ENCODE peak calls at places on chromosome 16, in five cellular contexts. One of them, this sample, is unnamed.

GRCh38 chr16:31519746-31520145 is 8.0 kb upstream of the AHSP start:
- DNase-seq in NCI-H1092: peak
- DNase-seq in COLO829: no peak
- DNase-seq in left colon: no peak
- DNase-seq in astrocyte of the cerebellum: no peak
- DNase-seq in this sample: no peak

GRCh38 chr16:28931801-28932225 is at the start of gene CD19:
- DNase-seq in NCI-H1092: no peak
- DNase-seq in left colon: peak
- DNase-seq in COLO829: no peak
- DNase-seq in astrocyte of the cerebellum: no peak
- DNase-seq in this sample: no peak

GRCh38 chr16:67862623-67863583 is 9.9 kb upstream of the EDC4 start:
- DNase-seq in COLO829: no peak
- DNase-seq in NCI-H1092: no peak
- DNase-seq in left colon: no peak
- DNase-seq in astrocyte of the cerebellum: no peak
- DNase-seq in this sample: no peak

GRCh38 chr16:66041907-66042306 is 324.6 kb upstream of the CDH5 start:
- DNase-seq in left colon: no peak
- DNase-seq in astrocyte of the cerebellum: no peak
- DNase-seq in COLO829: no peak
- DNase-seq in NCI-H1092: no peak
- DNase-seq in this sample: no peak

GRCh38 chr16:70380205-70380918 is 33.7 kb downstream of the DDX19A start:
- DNase-seq in left colon: peak
- DNase-seq in COLO829: peak
- DNase-seq in NCI-H1092: no peak
- DNase-seq in astrocyte of the cerebellum: peak
- DNase-seq in this sample: no peak

GRCh38 chr16:3640207-3640606 is 14.3 kb upstream of the DNASE1 start:
- DNase-seq in COLO829: no peak
- DNase-seq in left colon: no peak
- DNase-seq in astrocyte of the cerebellum: no peak
- DNase-seq in NCI-H1092: no peak
- DNase-seq in this sample: no peak

GRCh38 chr16:28261916-28262315 is 30.4 kb upstream of the SBK1 start:
- DNase-seq in COLO829: no peak
- DNase-seq in left colon: peak
- DNase-seq in NCI-H1092: no peak
- DNase-seq in astrocyte of the cerebellum: no peak
- DNase-seq in this sample: no peak

GRCh38 chr16:65068151-65068740 is 53.6 kb downstream of the CDH11 start:
- DNase-seq in astrocyte of the cerebellum: no peak
- DNase-seq in COLO829: no peak
- DNase-seq in left colon: no peak
- DNase-seq in NCI-H1092: no peak
- DNase-seq in this sample: no peak

GRCh38 chr16:76940251-76940650 is 250.7 kb upstream of the MON1B start:
- DNase-seq in astrocyte of the cerebellum: no peak
- DNase-seq in NCI-H1092: no peak
- DNase-seq in left colon: no peak
- DNase-seq in COLO829: peak
- DNase-seq in this sample: no peak

GRCh38 chr16:89912627-89913026 is 6.0 kb upstream of the MC1R start:
- DNase-seq in NCI-H1092: no peak
- DNase-seq in astrocyte of the cerebellum: no peak
- DNase-seq in left colon: no peak
- DNase-seq in COLO829: no peak
- DNase-seq in this sample: no peak

GRCh38 chr16:69485361-69485760 is 60.9 kb downstream of the CYB5B start:
- DNase-seq in left colon: no peak
- DNase-seq in COLO829: no peak
- DNase-seq in astrocyte of the cerebellum: no peak
- DNase-seq in NCI-H1092: no peak
- DNase-seq in this sample: no peak

GRCh38 chr16:30084096-30084815 is 7.5 kb downstream of the TBX6 start:
- DNase-seq in COLO829: no peak
- DNase-seq in NCI-H1092: no peak
- DNase-seq in astrocyte of the cerebellum: no peak
- DNase-seq in left colon: no peak
- DNase-seq in this sample: no peak

GRCh38 chr16:84144301-84144858 is 597 bp downstream of the HSDL1 start:
- DNase-seq in COLO829: no peak
- DNase-seq in NCI-H1092: no peak
- DNase-seq in left colon: peak
- DNase-seq in astrocyte of the cerebellum: no peak
- DNase-seq in this sample: peak

GRCh38 chr16:65117701-65118448 is 4.0 kb downstream of the CDH11 start:
- DNase-seq in left colon: peak
- DNase-seq in NCI-H1092: peak
- DNase-seq in COLO829: peak
- DNase-seq in astrocyte of the cerebellum: peak
- DNase-seq in this sample: no peak

GRCh38 chr16:83068686-83069085 is 441.9 kb downstream of the CDH13 start:
- DNase-seq in NCI-H1092: peak
- DNase-seq in left colon: no peak
- DNase-seq in astrocyte of the cerebellum: peak
- DNase-seq in COLO829: no peak
- DNase-seq in this sample: no peak

GRCh38 chr16:80824623-80825364 is 20.4 kb upstream of the CDYL2 start:
- DNase-seq in COLO829: peak
- DNase-seq in NCI-H1092: peak
- DNase-seq in left colon: peak
- DNase-seq in astrocyte of the cerebellum: peak
- DNase-seq in this sample: peak

GRCh38 chr16:87705780-87706277 is 60.0 kb downstream of the KLHDC4 start:
- DNase-seq in left colon: no peak
- DNase-seq in NCI-H1092: peak
- DNase-seq in COLO829: no peak
- DNase-seq in astrocyte of the cerebellum: no peak
- DNase-seq in this sample: no peak

GRCh38 chr16:78704421-78704820 is 605.0 kb downstream of the WWOX start:
- DNase-seq in astrocyte of the cerebellum: no peak
- DNase-seq in NCI-H1092: no peak
- DNase-seq in COLO829: no peak
- DNase-seq in left colon: no peak
- DNase-seq in this sample: no peak

GRCh38 chr16:54651851-54652770 is 278.6 kb upstream of the IRX5 start:
- DNase-seq in left colon: no peak
- DNase-seq in astrocyte of the cerebellum: no peak
- DNase-seq in NCI-H1092: no peak
- DNase-seq in COLO829: peak
- DNase-seq in this sample: no peak

GRCh38 chr16:5056347-5056746 is 9.4 kb downstream of the C16orf89 start:
- DNase-seq in COLO829: no peak
- DNase-seq in astrocyte of the cerebellum: no peak
- DNase-seq in left colon: peak
- DNase-seq in NCI-H1092: no peak
- DNase-seq in this sample: no peak

GRCh38 chr16:88828711-88829110 is 17.0 kb upstream of the APRT start:
- DNase-seq in left colon: no peak
- DNase-seq in COLO829: no peak
- DNase-seq in NCI-H1092: no peak
- DNase-seq in astrocyte of the cerebellum: no peak
- DNase-seq in this sample: no peak

GRCh38 chr16:85746431-85747227 is 4.3 kb downstream of the C16orf74 start:
- DNase-seq in COLO829: no peak
- DNase-seq in NCI-H1092: no peak
- DNase-seq in left colon: peak
- DNase-seq in astrocyte of the cerebellum: no peak
- DNase-seq in this sample: peak

GRCh38 chr16:67396159-67396774 is 3.0 kb upstream of the TPPP3 start:
- DNase-seq in COLO829: no peak
- DNase-seq in left colon: peak
- DNase-seq in NCI-H1092: peak
- DNase-seq in astrocyte of the cerebellum: no peak
- DNase-seq in this sample: peak

GRCh38 chr16:19348578-19349315 is 63.2 kb downstream of the CLEC19A start:
- DNase-seq in astrocyte of the cerebellum: no peak
- DNase-seq in COLO829: no peak
- DNase-seq in NCI-H1092: peak
- DNase-seq in left colon: peak
- DNase-seq in this sample: no peak

GRCh38 chr16:81696136-81696958 is 82.7 kb upstream of the PLCG2 start:
- DNase-seq in COLO829: no peak
- DNase-seq in astrocyte of the cerebellum: no peak
- DNase-seq in NCI-H1092: no peak
- DNase-seq in left colon: no peak
- DNase-seq in this sample: no peak

GRCh38 chr16:3854740-3855139 is 25.8 kb downstream of the CREBBP start:
- DNase-seq in left colon: no peak
- DNase-seq in NCI-H1092: no peak
- DNase-seq in astrocyte of the cerebellum: no peak
- DNase-seq in COLO829: no peak
- DNase-seq in this sample: no peak

GRCh38 chr16:88528902-88529318 is 41.3 kb upstream of the ZC3H18 start:
- DNase-seq in NCI-H1092: no peak
- DNase-seq in COLO829: no peak
- DNase-seq in astrocyte of the cerebellum: no peak
- DNase-seq in left colon: no peak
- DNase-seq in this sample: no peak

GRCh38 chr16:598823-599739 is 9.2 kb downstream of the RAB40C start:
- DNase-seq in NCI-H1092: no peak
- DNase-seq in COLO829: no peak
- DNase-seq in left colon: no peak
- DNase-seq in astrocyte of the cerebellum: no peak
- DNase-seq in this sample: no peak

GRCh38 chr16:83187404-83187803 is 560.6 kb downstream of the CDH13 start:
- DNase-seq in left colon: no peak
- DNase-seq in NCI-H1092: no peak
- DNase-seq in astrocyte of the cerebellum: peak
- DNase-seq in COLO829: peak
- DNase-seq in this sample: no peak

This sample was measured in 8988T.